ENCODE peak calls at places on chromosomes 5 and 9, in four cellular contexts. D is stimulated activated CD4-positive, alpha-beta T cell treated with anti-CD3 and anti-CD28 coated beads, Interleukin-15, amount 100 ng/mL, for 1 hour; C is AG08395; O is neuronal stem cell. E is an unnamed sample.

GRCh38 chr9:33375238-33375840 is 27.0 kb downstream of the AQP7 start:
- DNase-seq in C (peak), O (peak), D (no peak), E (no peak)

GRCh38 chr5:150243590-150243989 is 46.0 kb downstream of the CAMK2A start:
- DNase-seq in C (no peak), D (no peak), O (no peak), E (no peak)

GRCh38 chr9:36135791-36136276 is 699 bp upstream of the GLIPR2 start:
- DNase-seq in O (no peak), D (no peak), C (no peak), E (no peak)

GRCh38 chr5:158647264-158647663 is 452.5 kb downstream of the EBF1 start:
- DNase-seq in D (no peak), C (no peak), O (no peak), E (no peak)

GRCh38 chr9:7297521-7297920 is 502.1 kb downstream of the DMAC1 start:
- DNase-seq in O (no peak), D (no peak), C (no peak), E (no peak)

GRCh38 chr5:173010547-173011464 is 27.2 kb downstream of the ATP6V0E1 start:
- DNase-seq in C (peak), D (no peak), O (peak), E (no peak)

GRCh38 chr9:113621309-113621791 is 157.8 kb downstream of the RGS3 start:
- DNase-seq in D (no peak), C (peak), O (no peak), E (no peak)

GRCh38 chr5:141757402-141757801 is 75.4 kb upstream of the ARAP3 start:
- DNase-seq in O (no peak), C (peak), D (no peak), E (no peak)

GRCh38 chr9:14313951-14314423 is at the start of gene NFIB:
- DNase-seq in C (no peak), D (no peak), O (no peak), E (no peak)

GRCh38 chr9:68970150-68970549 is 43.8 kb downstream of the PRKACG start:
- DNase-seq in O (no peak), D (no peak), C (no peak), E (no peak)

GRCh38 chr5:175713930-175714329 is 56.1 kb downstream of the HRH2 start:
- DNase-seq in D (no peak), O (no peak), C (no peak), E (no peak)

GRCh38 chr9:131179561-131180219 is 54.3 kb downstream of the NUP214 start:
- DNase-seq in D (no peak), O (no peak), C (peak), E (no peak)

GRCh38 chr9:127279717-127280285 is 15.2 kb downstream of the GARNL3 start:
- DNase-seq in C (no peak), D (no peak), O (no peak), E (no peak)

GRCh38 chr5:41510176-41510831 is at the start of gene PLCXD3:
- DNase-seq in C (no peak), O (peak), D (no peak), E (no peak)

GRCh38 chr9:20408513-20408912 is 213.8 kb downstream of the MLLT3 start:
- DNase-seq in C (no peak), D (no peak), O (peak), E (no peak)

GRCh38 chr5:68007446-68007845 is 208.1 kb upstream of the PIK3R1 start:
- DNase-seq in C (peak), D (no peak), O (no peak), E (no peak)

E was measured in esophagus squamous epithelium.